ENCODE peak calls at places on chromosome 12, in six cellular contexts. V, C, K, D, A and L are unnamed samples. For H3K27me3, the result is how much of the 10 kb centered on the place peaks cover.

GRCh38 chr12:65776994-65777393 is 47.3 kb upstream of the HMGA2 start:
- DNase-seq in V (no peak), C (no peak), K (no peak), D (no peak), A (no peak), L (no peak)

GRCh38 chr12:19453961-19454360 is 14.7 kb downstream of the AEBP2 start:
- DNase-seq in V (no peak), C (no peak), K (no peak), D (no peak), A (no peak), L (no peak)

GRCh38 chr12:18752280-18752920 is 14.5 kb downstream of the CAPZA3 start:
- DNase-seq in V (peak), C (no peak), K (no peak), D (peak), A (no peak), L (peak)

GRCh38 chr12:89827592-89827991 is 119.0 kb upstream of the ATP2B1 start:
- DNase-seq in V (no peak), C (peak), K (no peak), D (no peak), A (no peak), L (no peak)

GRCh38 chr12:109736552-109737108 is 23.0 kb downstream of the FAM222A start:
- DNase-seq in V (peak), C (peak), K (peak), D (peak), A (peak), L (no peak)

GRCh38 chr12:114864688-114865685 is 181.0 kb upstream of the TBX3 start:
- DNase-seq in V (no peak), C (peak), K (no peak), D (no peak), A (no peak), L (no peak)

GRCh38 chr12:1217191-1217949 is 226.3 kb downstream of the ERC1 start:
- DNase-seq in V (peak), C (peak), K (no peak), D (no peak), A (no peak), L (no peak)

GRCh38 chr12:66129934-66130266 is 650 bp downstream of the LLPH start:
- DNase-seq in V (peak), C (no peak), K (no peak), D (no peak), A (no peak), L (no peak)

GRCh38 chr12:69150796-69151127 is 88.6 kb upstream of the CPSF6 start:
- DNase-seq in V (no peak), C (no peak), K (no peak), D (no peak), A (no peak), L (no peak)

GRCh38 chr12:92075425-92075891 is 70.2 kb downstream of the BTG1 start:
- DNase-seq in V (peak), C (no peak), K (no peak), D (no peak), A (no peak), L (no peak)

GRCh38 chr12:54616933-54617535 is 17.7 kb downstream of the LACRT start:
- DNase-seq in V (no peak), C (no peak), K (no peak), D (no peak), A (no peak), L (no peak)

GRCh38 chr12:104411826-104412626 is 44.7 kb upstream of the CHST11 start:
- DNase-seq in V (peak), C (no peak), K (no peak), D (no peak), A (no peak), L (no peak)

GRCh38 chr12:27780612-27781408 is 774 bp upstream of the MANSC4 start:
- DNase-seq in V (peak), C (peak), K (peak), D (peak), A (no peak), L (no peak)

GRCh38 chr12:8549381-8549780 is 8.7 kb upstream of the CLEC4E start:
- DNase-seq in V (peak), C (no peak), K (no peak), D (no peak), A (no peak), L (no peak)

GRCh38 chr12:63394349-63394748 is 243.3 kb upstream of the AVPR1A start:
- DNase-seq in V (no peak), C (no peak), K (no peak), D (no peak), A (no peak), L (no peak)
- H3K27me3 ChIP-seq in V (under half), C (under half), K (under half), D (under half), A (under half), L (under half)

GRCh38 chr12:108461071-108461670 is 53.9 kb upstream of the FICD start:
- DNase-seq in V (no peak), C (no peak), K (no peak), D (no peak), A (no peak), L (no peak)

GRCh38 chr12:108455706-108456105 is 59.4 kb upstream of the FICD start:
- DNase-seq in V (no peak), C (no peak), K (no peak), D (no peak), A (no peak), L (no peak)

GRCh38 chr12:108457734-108458361 is 57.2 kb upstream of the FICD start:
- DNase-seq in V (peak), C (no peak), K (no peak), D (no peak), A (no peak), L (no peak)

GRCh38 chr12:108457006-108457733 is 57.9 kb upstream of the FICD start:
- DNase-seq in V (peak), C (peak), K (no peak), D (no peak), A (no peak), L (no peak)

DNA sequence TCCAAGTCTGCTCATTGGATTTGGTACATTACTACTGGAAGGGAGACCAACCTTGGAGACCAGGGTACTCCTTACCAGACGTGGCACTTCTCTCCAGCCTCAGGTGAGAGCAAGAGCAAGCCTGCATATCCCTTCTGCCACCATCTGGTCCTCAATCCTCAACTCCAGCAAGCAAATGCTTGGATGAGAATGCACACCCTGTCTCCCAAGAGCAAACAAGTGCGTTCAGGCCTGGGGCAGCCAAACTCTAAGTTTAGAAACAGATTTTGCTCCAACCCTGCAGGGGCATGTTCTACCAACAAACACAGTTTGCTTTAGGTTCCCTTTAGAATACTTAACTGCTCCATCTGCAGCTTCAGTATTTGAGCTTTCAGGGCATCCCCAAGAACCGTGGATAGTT is 56.0 kb upstream of the FICD start:
- DNase-seq in V (no peak), C (no peak), K (no peak), D (no peak), A (no peak), L (no peak)
- H3K27me3 ChIP-seq in V (under half), C (under half), K (under half), D (under half), A (under half), L (under half)

GRCh38 chr12:53067993-53068770 is 11.0 kb downstream of the SPRYD3 start:
- DNase-seq in V (no peak), C (no peak), K (peak), D (no peak), A (no peak), L (no peak)

GRCh38 chr12:53065975-53066593 is 13.1 kb downstream of the SPRYD3 start:
- DNase-seq in V (peak), C (peak), K (peak), D (peak), A (peak), L (no peak)

GRCh38 chr12:53065470-53065869 is 13.7 kb downstream of the SPRYD3 start:
- DNase-seq in V (no peak), C (no peak), K (peak), D (peak), A (peak), L (no peak)

GRCh38 chr12:53067074-53067992 is 11.9 kb downstream of the SPRYD3 start:
- DNase-seq in V (peak), C (no peak), K (peak), D (no peak), A (peak), L (no peak)

DNA sequence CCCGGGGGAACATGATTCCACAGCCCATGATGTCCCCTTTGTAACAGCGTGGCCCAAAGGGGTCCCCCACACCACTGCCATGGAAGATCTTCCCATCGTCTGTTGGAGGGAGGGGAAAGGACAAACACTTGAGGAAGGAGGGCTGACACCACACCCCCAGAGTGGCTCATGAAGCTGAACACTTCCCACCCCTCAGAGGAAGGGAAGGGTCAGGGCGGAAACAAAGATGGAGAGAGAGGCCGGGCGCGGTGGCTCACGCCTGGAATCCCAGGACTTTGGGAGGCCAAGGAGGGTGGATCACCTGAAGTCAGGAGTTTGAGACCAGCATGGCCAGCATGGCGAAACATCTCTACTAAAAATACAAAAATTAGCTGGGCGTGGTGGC is 12.6 kb downstream of the SPRYD3 start:
- DNase-seq in V (no peak), C (no peak), K (no peak), D (no peak), A (peak), L (no peak)
- H3K27me3 ChIP-seq in V (under half), C (under half), K (under half), D (under half), A (under half), L (under half)

GRCh38 chr12:48183876-48184548 is 568 bp downstream of the CCDC184 start:
- DNase-seq in V (no peak), C (no peak), K (no peak), D (no peak), A (no peak), L (no peak)
- H3K27me3 ChIP-seq in V (under half), C (under half), K (under half), D (under half), A (half or more), L (half or more)

GRCh38 chr12:95790912-95791849 is 617 bp upstream of the NTN4 start:
- DNase-seq in V (peak), C (peak), K (peak), D (peak), A (peak), L (no peak)

GRCh38 chr12:95796982-95797289 is 6.4 kb upstream of the NTN4 start:
- DNase-seq in V (peak), C (no peak), K (no peak), D (no peak), A (no peak), L (no peak)

GRCh38 chr12:95796225-95796981 is 5.8 kb upstream of the NTN4 start:
- DNase-seq in V (no peak), C (no peak), K (no peak), D (no peak), A (no peak), L (no peak)
- H3K27me3 ChIP-seq in V (under half), C (under half), K (under half), D (under half), A (under half), L (under half)

GRCh38 chr12:52798671-52799497 is 3.0 kb upstream of the KRT3 start:
- DNase-seq in V (peak), C (no peak), K (no peak), D (no peak), A (peak), L (no peak)
- H3K27me3 ChIP-seq in V (under half), C (under half), K (under half), D (under half), A (under half), L (under half)

DNA sequence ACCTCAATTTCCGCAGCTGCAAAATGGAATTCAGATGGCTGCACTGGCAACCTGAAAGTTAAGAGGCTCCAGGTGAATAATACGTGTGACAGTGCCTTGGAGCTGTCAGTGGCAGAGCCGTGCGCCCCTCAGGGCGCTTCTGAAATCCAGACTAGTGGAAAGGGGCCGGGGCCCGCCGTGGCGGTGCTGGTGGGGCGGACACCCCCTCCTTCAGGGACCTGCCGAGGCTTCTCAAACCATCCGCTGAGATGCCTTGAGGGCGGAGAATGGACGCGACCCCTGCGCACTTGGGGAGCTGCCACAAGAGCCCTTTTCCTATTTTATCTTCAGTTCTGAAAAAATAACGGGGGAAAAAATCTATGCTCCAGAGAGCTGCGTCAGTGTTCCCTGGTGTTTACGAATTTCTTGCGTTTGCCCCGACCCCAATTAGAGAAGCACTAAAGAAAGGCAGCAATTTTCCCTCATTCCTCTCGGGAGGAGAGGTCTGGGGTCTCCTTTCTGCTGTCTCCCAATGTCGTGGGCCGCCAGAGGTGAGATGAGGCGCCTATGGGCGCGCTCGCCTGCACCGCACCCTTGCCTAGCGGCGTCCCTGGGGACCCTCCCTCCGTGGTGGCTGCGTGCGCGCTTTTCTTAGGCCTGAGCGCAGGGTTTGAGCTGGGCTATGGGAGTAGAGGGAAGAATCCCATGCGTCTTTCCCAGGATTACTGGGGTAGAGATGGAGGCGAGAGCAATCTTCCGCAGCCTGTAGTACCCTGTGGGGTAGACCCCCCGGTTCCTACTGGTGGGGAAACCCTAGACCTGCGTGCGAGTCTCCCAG is 2.2 kb downstream of the NOS1 start:
- DNase-seq in V (no peak), C (no peak), K (no peak), D (no peak), A (no peak), L (no peak)
- H3K27me3 ChIP-seq in V (under half), C (half or more), K (half or more), D (under half), A (half or more), L (under half)

GRCh38 chr12:49297695-49298060 is 2.7 kb downstream of the PRPH start:
- DNase-seq in V (no peak), C (no peak), K (peak), D (no peak), A (no peak), L (no peak)

GRCh38 chr12:49296836-49297694 is 2.1 kb downstream of the PRPH start:
- DNase-seq in V (peak), C (no peak), K (peak), D (no peak), A (peak), L (no peak)

GRCh38 chr12:49294804-49295086 is 202 bp upstream of the PRPH start:
- DNase-seq in V (no peak), C (no peak), K (no peak), D (no peak), A (no peak), L (no peak)

GRCh38 chr12:49295087-49296001 is at the start of gene PRPH:
- DNase-seq in V (peak), C (no peak), K (peak), D (no peak), A (peak), L (no peak)

GRCh38 chr12:49296034-49296835 is 1.3 kb downstream of the PRPH start:
- DNase-seq in V (peak), C (no peak), K (peak), D (no peak), A (peak), L (no peak)
- H3K27me3 ChIP-seq in V (under half), C (half or more), K (half or more), D (half or more), A (half or more), L (half or more)

GRCh38 chr12:57549203-57549908 is 488 bp upstream of the KIF5A start:
- DNase-seq in V (no peak), C (no peak), K (peak), D (no peak), A (no peak), L (no peak)
- H3K27me3 ChIP-seq in V (under half), C (under half), K (under half), D (under half), A (under half), L (under half)

DNA sequence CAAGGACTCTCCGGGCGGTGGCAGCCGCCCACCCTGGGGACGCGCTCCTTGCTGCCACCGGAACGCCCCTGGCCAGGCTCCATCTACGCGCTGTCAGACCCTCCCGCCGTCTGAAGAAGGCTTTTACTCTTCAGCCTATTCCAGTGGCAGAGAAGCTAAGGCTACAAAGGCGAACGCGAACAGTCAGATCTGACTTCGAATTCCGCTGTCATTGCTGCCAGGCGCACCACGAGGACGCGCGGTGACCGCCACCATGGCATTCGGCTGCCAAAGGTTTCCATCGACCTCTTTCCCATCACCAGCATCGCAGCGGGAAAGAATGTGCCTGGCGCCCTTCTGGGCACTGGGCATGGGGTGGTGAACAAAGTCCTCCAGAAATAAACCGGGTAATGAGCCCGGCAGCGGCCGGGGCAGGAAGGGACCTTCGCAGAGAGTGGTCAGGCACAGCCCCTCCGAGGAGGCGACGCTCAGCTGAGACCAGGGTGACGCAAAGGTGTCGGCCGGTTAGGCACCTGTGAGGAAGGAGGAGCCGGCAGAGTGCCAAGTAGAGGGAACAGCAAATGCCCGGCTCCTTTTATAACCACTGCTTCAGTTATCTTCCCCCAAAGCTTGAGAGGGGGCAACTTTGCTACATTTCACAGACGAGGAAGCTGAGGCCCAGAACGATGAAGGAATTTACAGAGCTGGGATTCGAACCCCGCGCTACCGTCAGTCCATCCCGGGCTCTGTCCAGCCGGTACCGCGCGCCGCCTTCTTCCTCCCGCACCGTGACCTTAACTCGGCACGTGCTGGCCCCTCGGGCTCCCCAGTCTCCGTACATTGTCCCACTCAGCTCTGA is 1.9 kb upstream of the RFX4 start:
- DNase-seq in V (no peak), C (no peak), K (no peak), D (no peak), A (no peak), L (no peak)
- H3K27me3 ChIP-seq in V (half or more), C (half or more), K (half or more), D (half or more), A (half or more), L (half or more)